ENCODE peak calls at places on chromosomes 12 and 14, in ten cellular contexts. One of them, this sample, is unnamed.

GRCh38 chr12:41514907-41515306 is 326.8 kb downstream of the PDZRN4 start:
- DNase-seq in tibial artery: no peak
- DNase-seq in gastrocnemius medialis: no peak
- DNase-seq in mesendoderm: peak; percentile 23
- DNase-seq in Karpas-422: no peak
- DNase-seq in Peyer's patch: no peak
- DNase-seq in tibial nerve: no peak
- DNase-seq in testis: no peak
- DNase-seq in fibroblast of lung: no peak
- DNase-seq in psoas muscle: no peak
- DNase-seq in this sample: no peak

GRCh38 chr12:108387771-108388170 is 48.7 kb upstream of the CMKLR1 start:
- DNase-seq in tibial artery: no peak
- DNase-seq in gastrocnemius medialis: no peak
- DNase-seq in mesendoderm: no peak
- DNase-seq in Karpas-422: no peak
- DNase-seq in Peyer's patch: no peak
- DNase-seq in tibial nerve: no peak
- DNase-seq in testis: no peak
- DNase-seq in fibroblast of lung: no peak
- DNase-seq in psoas muscle: no peak
- DNase-seq in this sample: no peak

GRCh38 chr14:90518941-90519256 is 122.1 kb downstream of the CALM1 start:
- DNase-seq in tibial artery: no peak
- DNase-seq in gastrocnemius medialis: no peak
- DNase-seq in mesendoderm: peak; percentile 72
- DNase-seq in Karpas-422: peak; percentile 87
- DNase-seq in Peyer's patch: peak; percentile 53
- DNase-seq in tibial nerve: no peak
- DNase-seq in testis: peak; percentile 56
- DNase-seq in fibroblast of lung: no peak
- DNase-seq in psoas muscle: no peak
- DNase-seq in this sample: peak; percentile 53

GRCh38 chr12:26196424-26196722 is 1.0 kb downstream of the SSPN start:
- DNase-seq in tibial artery: no peak
- DNase-seq in gastrocnemius medialis: peak; percentile 30
- DNase-seq in mesendoderm: no peak
- DNase-seq in Karpas-422: no peak
- DNase-seq in Peyer's patch: no peak
- DNase-seq in tibial nerve: no peak
- DNase-seq in testis: peak; percentile 51
- DNase-seq in fibroblast of lung: peak; percentile 43
- DNase-seq in psoas muscle: peak; percentile 67
- DNase-seq in this sample: no peak

GRCh38 chr14:50688875-50689274 is 20.8 kb upstream of the SAV1 start:
- DNase-seq in tibial artery: no peak
- DNase-seq in gastrocnemius medialis: no peak
- DNase-seq in mesendoderm: peak; percentile 56
- DNase-seq in Karpas-422: no peak
- DNase-seq in Peyer's patch: no peak
- DNase-seq in tibial nerve: no peak
- DNase-seq in testis: no peak
- DNase-seq in fibroblast of lung: no peak
- DNase-seq in psoas muscle: no peak
- DNase-seq in this sample: no peak

GRCh38 chr12:31325524-31325875 is 450 bp downstream of the SINHCAF start:
- DNase-seq in tibial artery: peak; percentile 24
- DNase-seq in gastrocnemius medialis: peak; percentile 14
- DNase-seq in mesendoderm: no peak
- DNase-seq in Karpas-422: no peak
- DNase-seq in Peyer's patch: no peak
- DNase-seq in tibial nerve: peak; percentile 15
- DNase-seq in testis: no peak
- DNase-seq in fibroblast of lung: no peak
- DNase-seq in psoas muscle: no peak
- DNase-seq in this sample: peak; percentile 6

GRCh38 chr12:126952106-126953007 is 1314.6 kb upstream of the TMEM132C start:
- DNase-seq in tibial artery: no peak
- DNase-seq in gastrocnemius medialis: no peak
- DNase-seq in mesendoderm: peak; percentile 63
- DNase-seq in Karpas-422: no peak
- DNase-seq in Peyer's patch: no peak
- DNase-seq in tibial nerve: no peak
- DNase-seq in testis: peak; percentile 48
- DNase-seq in fibroblast of lung: peak; percentile 59
- DNase-seq in psoas muscle: no peak
- DNase-seq in this sample: no peak

GRCh38 chr14:99035712-99036593 is 236.0 kb downstream of the BCL11B start:
- DNase-seq in tibial artery: peak; percentile 95
- DNase-seq in gastrocnemius medialis: peak; percentile 85
- DNase-seq in mesendoderm: peak; percentile 95
- DNase-seq in Karpas-422: no peak
- DNase-seq in Peyer's patch: peak; percentile 59
- DNase-seq in tibial nerve: peak; percentile 63
- DNase-seq in testis: peak; percentile 81
- DNase-seq in fibroblast of lung: peak; percentile 96
- DNase-seq in psoas muscle: peak; percentile 93
- DNase-seq in this sample: no peak

GRCh38 chr14:25061923-25062321 is 12.0 kb upstream of the STXBP6 start:
- DNase-seq in tibial artery: no peak
- DNase-seq in gastrocnemius medialis: no peak
- DNase-seq in mesendoderm: no peak
- DNase-seq in Karpas-422: no peak
- DNase-seq in Peyer's patch: no peak
- DNase-seq in tibial nerve: no peak
- DNase-seq in testis: no peak
- DNase-seq in fibroblast of lung: no peak
- DNase-seq in psoas muscle: no peak
- DNase-seq in this sample: no peak

GRCh38 chr14:22555573-22556011 is 33.4 kb downstream of the DAD1 start:
- DNase-seq in tibial artery: no peak
- DNase-seq in gastrocnemius medialis: no peak
- DNase-seq in mesendoderm: no peak
- DNase-seq in Karpas-422: peak; percentile 59
- DNase-seq in Peyer's patch: no peak
- DNase-seq in tibial nerve: no peak
- DNase-seq in testis: no peak
- DNase-seq in fibroblast of lung: peak; percentile 73
- DNase-seq in psoas muscle: no peak
- DNase-seq in this sample: peak; percentile 68

GRCh38 chr12:30769802-30770201 is 15.1 kb upstream of the CAPRIN2 start:
- DNase-seq in tibial artery: no peak
- DNase-seq in gastrocnemius medialis: no peak
- DNase-seq in mesendoderm: no peak
- DNase-seq in Karpas-422: no peak
- DNase-seq in Peyer's patch: no peak
- DNase-seq in tibial nerve: no peak
- DNase-seq in testis: no peak
- DNase-seq in fibroblast of lung: no peak
- DNase-seq in psoas muscle: no peak
- DNase-seq in this sample: no peak

GRCh38 chr12:30979371-30980259 is 53.1 kb downstream of the TSPAN11 start:
- DNase-seq in tibial artery: no peak
- DNase-seq in gastrocnemius medialis: no peak
- DNase-seq in mesendoderm: no peak
- DNase-seq in Karpas-422: no peak
- DNase-seq in Peyer's patch: no peak
- DNase-seq in tibial nerve: no peak
- DNase-seq in testis: no peak
- DNase-seq in fibroblast of lung: peak; percentile 6
- DNase-seq in psoas muscle: no peak
- DNase-seq in this sample: no peak

GRCh38 chr14:22987291-22987690 is 4.9 kb upstream of the AJUBA start:
- DNase-seq in tibial artery: no peak
- DNase-seq in gastrocnemius medialis: no peak
- DNase-seq in mesendoderm: no peak
- DNase-seq in Karpas-422: no peak
- DNase-seq in Peyer's patch: no peak
- DNase-seq in tibial nerve: no peak
- DNase-seq in testis: no peak
- DNase-seq in fibroblast of lung: no peak
- DNase-seq in psoas muscle: no peak
- DNase-seq in this sample: no peak

GRCh38 chr12:70784042-70784668 is 136.4 kb downstream of the PTPRR start:
- DNase-seq in tibial artery: no peak
- DNase-seq in gastrocnemius medialis: no peak
- DNase-seq in mesendoderm: no peak
- DNase-seq in Karpas-422: peak; percentile 16
- DNase-seq in Peyer's patch: no peak
- DNase-seq in tibial nerve: no peak
- DNase-seq in testis: no peak
- DNase-seq in fibroblast of lung: no peak
- DNase-seq in psoas muscle: no peak
- DNase-seq in this sample: no peak

GRCh38 chr12:63931703-63932102 is 87.2 kb downstream of the SRGAP1 start:
- DNase-seq in tibial artery: no peak
- DNase-seq in gastrocnemius medialis: no peak
- DNase-seq in mesendoderm: no peak
- DNase-seq in Karpas-422: no peak
- DNase-seq in Peyer's patch: no peak
- DNase-seq in tibial nerve: no peak
- DNase-seq in testis: no peak
- DNase-seq in fibroblast of lung: no peak
- DNase-seq in psoas muscle: no peak
- DNase-seq in this sample: no peak
- H3K27ac ChIP-seq in tibial artery: no peak overlapping the region
- H3K27ac ChIP-seq in gastrocnemius medialis: no peak overlapping the region
- H3K27ac ChIP-seq in mesendoderm: no peak overlapping the region
- H3K27ac ChIP-seq in Karpas-422: no peak overlapping the region
- H3K27ac ChIP-seq in Peyer's patch: no peak overlapping the region
- H3K27ac ChIP-seq in tibial nerve: no peak overlapping the region
- H3K27ac ChIP-seq in testis: no peak overlapping the region
- H3K27ac ChIP-seq in fibroblast of lung: peak overlapping the region; percentile 18
- H3K27ac ChIP-seq in psoas muscle: no peak overlapping the region
- H3K27ac ChIP-seq in this sample: no peak overlapping the region

DNA sequence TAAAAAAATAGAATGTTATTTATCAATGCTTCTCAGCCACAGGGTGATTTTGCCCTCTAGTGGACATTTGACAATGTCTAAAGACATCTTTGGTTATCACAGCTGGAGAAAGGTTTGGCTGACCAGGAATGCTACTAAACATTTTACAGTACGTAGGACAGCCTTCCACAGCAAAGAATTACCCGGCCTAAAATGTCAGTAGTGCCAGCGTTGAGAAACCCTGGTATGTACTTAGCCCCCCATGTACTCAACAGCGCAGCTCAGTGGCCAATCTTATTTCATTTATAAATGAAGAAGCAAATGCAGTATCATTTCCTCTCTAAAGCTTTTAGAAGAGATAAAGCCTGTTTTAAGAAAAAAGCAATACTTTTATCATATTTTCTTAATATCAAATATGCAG is 5.8 kb downstream of the MARK3 start:
- DNase-seq in tibial artery: no peak
- DNase-seq in gastrocnemius medialis: no peak
- DNase-seq in mesendoderm: peak; percentile 63
- DNase-seq in Karpas-422: peak; percentile 91
- DNase-seq in Peyer's patch: no peak
- DNase-seq in tibial nerve: no peak
- DNase-seq in testis: no peak
- DNase-seq in fibroblast of lung: peak; percentile 72
- DNase-seq in psoas muscle: no peak
- DNase-seq in this sample: peak; percentile 61
- H3K4me1 ChIP-seq in tibial artery: peaks cover 66% of the 10 kb centered on the region
- H3K4me1 ChIP-seq in gastrocnemius medialis: peaks cover 58% of the 10 kb centered on the region
- H3K4me1 ChIP-seq in mesendoderm: peaks cover 2% of the 10 kb centered on the region
- H3K4me1 ChIP-seq in Karpas-422: peaks cover 52% of the 10 kb centered on the region
- H3K4me1 ChIP-seq in Peyer's patch: peaks cover 27% of the 10 kb centered on the region
- H3K4me1 ChIP-seq in tibial nerve: peaks cover 56% of the 10 kb centered on the region
- H3K4me1 ChIP-seq in testis: peaks cover 71% of the 10 kb centered on the region
- H3K4me1 ChIP-seq in fibroblast of lung: peaks cover 7% of the 10 kb centered on the region
- H3K4me1 ChIP-seq in psoas muscle: peaks cover 65% of the 10 kb centered on the region
- H3K4me1 ChIP-seq in this sample: peaks cover 80% of the 10 kb centered on the region

GRCh38 chr12:132779781-132780353 is 18.2 kb upstream of the ANKLE2 start:
- DNase-seq in tibial artery: no peak
- DNase-seq in gastrocnemius medialis: no peak
- DNase-seq in mesendoderm: no peak
- DNase-seq in Karpas-422: no peak
- DNase-seq in Peyer's patch: no peak
- DNase-seq in tibial nerve: no peak
- DNase-seq in testis: no peak
- DNase-seq in fibroblast of lung: no peak
- DNase-seq in psoas muscle: no peak
- DNase-seq in this sample: no peak
- H3K36me3 ChIP-seq in tibial artery: peaks cover 95% of the 10 kb centered on the region
- H3K36me3 ChIP-seq in gastrocnemius medialis: peaks cover 83% of the 10 kb centered on the region
- H3K36me3 ChIP-seq in mesendoderm: peaks cover 26% of the 10 kb centered on the region
- H3K36me3 ChIP-seq in Karpas-422: peaks cover 14% of the 10 kb centered on the region
- H3K36me3 ChIP-seq in Peyer's patch: peaks cover 95% of the 10 kb centered on the region
- H3K36me3 ChIP-seq in tibial nerve: peaks cover 2% of the 10 kb centered on the region
- H3K36me3 ChIP-seq in testis: no peaks in the 10 kb centered on the region
- H3K36me3 ChIP-seq in fibroblast of lung: peaks cover 51% of the 10 kb centered on the region
- H3K36me3 ChIP-seq in psoas muscle: peaks cover 84% of the 10 kb centered on the region
- H3K36me3 ChIP-seq in this sample: peaks cover 70% of the 10 kb centered on the region

DNA sequence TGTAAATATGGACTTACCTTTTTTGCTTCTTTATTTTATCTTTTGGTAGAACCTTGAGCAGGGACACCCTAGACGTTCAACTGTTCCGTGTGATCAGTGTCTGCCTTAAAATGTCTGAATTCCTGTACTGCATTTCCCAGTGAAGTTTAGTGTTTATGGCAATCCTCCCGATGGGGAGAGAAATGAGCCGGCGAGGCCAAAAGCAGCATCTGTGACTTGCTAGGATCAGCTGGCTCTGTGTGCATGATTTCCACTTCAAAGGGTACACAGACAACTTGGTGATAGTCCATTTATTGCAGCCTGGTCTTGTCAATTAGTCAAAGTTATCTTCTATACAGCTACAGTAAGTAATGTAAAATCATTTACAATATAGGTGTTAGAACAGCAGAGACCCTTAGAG is 768.5 kb downstream of the DIO2 start:
- DNase-seq in tibial artery: no peak
- DNase-seq in gastrocnemius medialis: no peak
- DNase-seq in mesendoderm: no peak
- DNase-seq in Karpas-422: no peak
- DNase-seq in Peyer's patch: no peak
- DNase-seq in tibial nerve: no peak
- DNase-seq in testis: no peak
- DNase-seq in fibroblast of lung: peak; percentile 9
- DNase-seq in psoas muscle: no peak
- DNase-seq in this sample: no peak
- H3K27ac ChIP-seq in tibial artery: no peak overlapping the region
- H3K27ac ChIP-seq in gastrocnemius medialis: no peak overlapping the region
- H3K27ac ChIP-seq in mesendoderm: no peak overlapping the region
- H3K27ac ChIP-seq in Karpas-422: no peak overlapping the region
- H3K27ac ChIP-seq in Peyer's patch: no peak overlapping the region
- H3K27ac ChIP-seq in tibial nerve: no peak overlapping the region
- H3K27ac ChIP-seq in testis: no peak overlapping the region
- H3K27ac ChIP-seq in fibroblast of lung: no peak overlapping the region
- H3K27ac ChIP-seq in psoas muscle: no peak overlapping the region
- H3K27ac ChIP-seq in this sample: no peak overlapping the region

GRCh38 chr12:132510111-132510724 is 20.3 kb downstream of the FBRSL1 start:
- DNase-seq in tibial artery: no peak
- DNase-seq in gastrocnemius medialis: no peak
- DNase-seq in mesendoderm: no peak
- DNase-seq in Karpas-422: no peak
- DNase-seq in Peyer's patch: no peak
- DNase-seq in tibial nerve: no peak
- DNase-seq in testis: peak; percentile 72
- DNase-seq in fibroblast of lung: no peak
- DNase-seq in psoas muscle: no peak
- DNase-seq in this sample: no peak
- H3K4me1 ChIP-seq in tibial artery: peaks cover 29% of the 10 kb centered on the region
- H3K4me1 ChIP-seq in gastrocnemius medialis: peaks cover 22% of the 10 kb centered on the region
- H3K4me1 ChIP-seq in mesendoderm: peaks cover 8% of the 10 kb centered on the region
- H3K4me1 ChIP-seq in Karpas-422: peaks cover 4% of the 10 kb centered on the region
- H3K4me1 ChIP-seq in Peyer's patch: no peaks in the 10 kb centered on the region
- H3K4me1 ChIP-seq in tibial nerve: peaks cover 41% of the 10 kb centered on the region
- H3K4me1 ChIP-seq in testis: peaks cover 77% of the 10 kb centered on the region
- H3K4me1 ChIP-seq in fibroblast of lung: peaks cover 3% of the 10 kb centered on the region
- H3K4me1 ChIP-seq in psoas muscle: peaks cover 24% of the 10 kb centered on the region
- H3K4me1 ChIP-seq in this sample: peaks cover 27% of the 10 kb centered on the region

GRCh38 chr12:56242986-56243385 is 13.1 kb downstream of the SLC39A5 start:
- DNase-seq in tibial artery: no peak
- DNase-seq in gastrocnemius medialis: no peak
- DNase-seq in mesendoderm: no peak
- DNase-seq in Karpas-422: no peak
- DNase-seq in Peyer's patch: no peak
- DNase-seq in tibial nerve: no peak
- DNase-seq in testis: no peak
- DNase-seq in fibroblast of lung: no peak
- DNase-seq in psoas muscle: peak; percentile 50
- DNase-seq in this sample: no peak
- H3K36me3 ChIP-seq in tibial artery: peaks cover 99% of the 10 kb centered on the region
- H3K36me3 ChIP-seq in gastrocnemius medialis: peaks cover 89% of the 10 kb centered on the region
- H3K36me3 ChIP-seq in mesendoderm: peaks cover 25% of the 10 kb centered on the region
- H3K36me3 ChIP-seq in Karpas-422: peaks cover 16% of the 10 kb centered on the region
- H3K36me3 ChIP-seq in Peyer's patch: peaks cover 92% of the 10 kb centered on the region
- H3K36me3 ChIP-seq in tibial nerve: peaks cover 7% of the 10 kb centered on the region
- H3K36me3 ChIP-seq in testis: no peaks in the 10 kb centered on the region
- H3K36me3 ChIP-seq in fibroblast of lung: peaks cover 50% of the 10 kb centered on the region
- H3K36me3 ChIP-seq in psoas muscle: peaks cover 94% of the 10 kb centered on the region
- H3K36me3 ChIP-seq in this sample: peaks cover 65% of the 10 kb centered on the region